ENCODE peak calls at places on chromosomes 5 and 9, in five cellular contexts. V is WTC11, A is H1, H is GM23338, I is GM12878. M is an unnamed sample.

GRCh38 chr5:106610041-106610440 is 1060.7 kb downstream of the EFNA5 start:
- DNase-seq in A (no peak), I (no peak), V (no peak), H (no peak), M (no peak)

GRCh38 chr5:108588323-108588722 is 159.4 kb upstream of the FER start:
- DNase-seq in H (no peak), I (no peak), V (no peak), A (no peak), M (no peak)

GRCh38 chr9:104078596-104078995 is 15.5 kb upstream of the SMC2 start:
- DNase-seq in I (no peak), A (no peak), V (no peak), H (no peak), M (no peak)

GRCh38 chr5:112420111-112420864 is 1.2 kb upstream of the EPB41L4A start:
- DNase-seq in A (peak; percentile 90), V (peak; percentile 90), I (peak; percentile 9), H (peak; percentile 89), M (peak; percentile 41)

GRCh38 chr5:86917117-86917579 is 299.4 kb downstream of the COX7C start:
- DNase-seq in A (peak; percentile 47), H (peak; percentile 81), V (peak; percentile 21), I (no peak), M (no peak)

GRCh38 chr5:154486427-154486866 is 8.4 kb upstream of the HAND1 start:
- DNase-seq in I (no peak), H (peak; percentile 62), V (peak; percentile 41), A (no peak), M (no peak)

GRCh38 chr9:35688558-35689350 is 971 bp downstream of the TPM2 start:
- DNase-seq in I (no peak), H (no peak), A (no peak), V (no peak), M (peak; percentile 39)

GRCh38 chr9:71326360-71326759 is 204.9 kb upstream of the TRPM3 start:
- DNase-seq in I (no peak), A (no peak), V (no peak), H (no peak), M (no peak)

GRCh38 chr5:2177244-2177643 is 294.5 kb upstream of the IRX4 start:
- DNase-seq in A (no peak), I (no peak), V (no peak), H (no peak), M (no peak)

DNA sequence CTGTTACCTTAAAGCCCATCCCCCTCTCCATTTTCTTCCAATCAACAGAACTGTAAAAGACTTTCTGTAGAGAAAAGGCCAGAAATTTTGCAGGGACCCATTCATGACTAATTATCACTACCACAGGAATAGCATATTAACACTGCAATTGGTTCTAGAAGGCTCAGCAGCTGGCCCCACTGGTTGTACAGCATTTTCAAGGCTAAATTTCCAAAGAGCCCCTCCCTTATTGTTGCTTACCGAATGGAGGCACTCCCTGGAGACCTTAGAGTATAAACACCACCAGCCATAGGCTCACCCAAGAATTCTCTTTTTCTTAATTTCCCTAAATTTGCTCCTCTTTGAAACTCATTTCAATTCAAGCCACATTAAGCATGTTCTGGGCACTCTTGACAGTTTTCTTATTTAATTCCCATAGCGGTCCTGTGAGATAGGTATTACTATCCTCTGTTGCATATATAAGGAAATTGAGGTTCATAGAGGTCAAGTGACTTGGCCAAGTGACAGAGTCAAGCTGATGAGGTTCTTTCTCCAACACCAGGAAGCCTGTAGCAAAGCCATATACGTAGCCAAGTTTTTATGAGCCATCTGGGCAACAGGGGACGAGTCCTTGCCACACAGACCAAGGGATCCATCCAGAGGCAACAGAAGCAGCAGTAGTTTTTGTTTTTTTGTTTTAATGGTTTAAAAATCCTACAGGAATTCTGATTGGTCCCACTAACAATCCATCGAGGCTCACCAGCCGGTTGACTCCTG is 83.9 kb upstream of the NR5A1 start:
- DNase-seq in V (no peak), A (no peak), H (no peak), I (no peak), M (no peak)
- TF ChIP-seq CREB1 in V (no peak), A (no peak), H (no peak), I (no peak), M (no peak)

GRCh38 chr5:99900302-99900811 is 634.8 kb upstream of the FAM174A start:
- DNase-seq in H (no peak), I (no peak), V (no peak), A (no peak), M (no peak)
- TF ChIP-seq CREB1 in H (no peak), I (no peak), V (no peak), A (no peak), M (no peak)

GRCh38 chr5:73176250-73176649 is 3.3 kb downstream of the TMEM174 start:
- DNase-seq in V (no peak), I (no peak), H (no peak), A (no peak), M (no peak)

GRCh38 chr5:73174100-73174815 is 1.3 kb downstream of the TMEM174 start:
- DNase-seq in I (no peak), H (no peak), A (no peak), V (no peak), M (no peak)

GRCh38 chr5:73172893-73173292 is at the start of gene TMEM174:
- DNase-seq in A (no peak), I (no peak), H (no peak), V (no peak), M (no peak)

GRCh38 chr5:73171495-73171894 is 1.5 kb upstream of the TMEM174 start:
- DNase-seq in V (no peak), I (no peak), H (no peak), A (no peak), M (no peak)

DNA sequence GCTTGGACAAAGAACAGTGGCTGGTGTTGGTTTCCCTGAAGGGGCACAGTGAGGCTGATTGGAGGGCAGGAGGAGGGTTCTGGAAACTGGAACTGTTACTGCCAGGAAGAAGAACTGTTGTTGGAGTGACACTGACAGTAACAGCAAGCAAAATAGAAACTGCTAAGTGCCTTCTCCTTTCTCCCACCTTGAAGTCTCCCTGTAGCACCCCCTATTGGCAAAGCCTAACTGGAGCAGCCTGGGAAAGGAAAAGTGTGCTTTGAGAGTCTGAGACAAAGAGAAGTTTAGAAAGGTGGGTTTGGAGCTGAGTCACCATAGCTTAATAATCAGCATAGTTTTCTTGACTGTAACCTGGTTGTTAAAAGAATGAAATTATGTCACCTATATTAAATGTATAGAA is 2.5 kb upstream of the TMEM174 start:
- DNase-seq in V (peak; percentile 64), I (no peak), H (peak; percentile 89), A (peak; percentile 72), M (peak; percentile 19)
- TF ChIP-seq CREB1 in V (no peak), I (no peak), H (no peak), A (no peak), M (no peak)

GRCh38 chr5:128539038-128539429 is 989 bp upstream of the FBN2 start:
- DNase-seq in H (no peak), I (no peak), A (no peak), V (no peak), M (no peak)

GRCh38 chr5:128537999-128538248 is at the start of gene FBN2:
- DNase-seq in V (no peak), I (no peak), H (no peak), A (no peak), M (no peak)

GRCh38 chr5:128537306-128537998 is 593 bp downstream of the FBN2 start:
- DNase-seq in A (peak; percentile 75), I (no peak), H (peak; percentile 60), V (peak; percentile 50), M (no peak)

GRCh38 chr5:128536861-128537305 is 1.2 kb downstream of the FBN2 start:
- DNase-seq in V (peak; percentile 46), A (peak; percentile 48), I (no peak), H (peak; percentile 55), M (no peak)

DNA sequence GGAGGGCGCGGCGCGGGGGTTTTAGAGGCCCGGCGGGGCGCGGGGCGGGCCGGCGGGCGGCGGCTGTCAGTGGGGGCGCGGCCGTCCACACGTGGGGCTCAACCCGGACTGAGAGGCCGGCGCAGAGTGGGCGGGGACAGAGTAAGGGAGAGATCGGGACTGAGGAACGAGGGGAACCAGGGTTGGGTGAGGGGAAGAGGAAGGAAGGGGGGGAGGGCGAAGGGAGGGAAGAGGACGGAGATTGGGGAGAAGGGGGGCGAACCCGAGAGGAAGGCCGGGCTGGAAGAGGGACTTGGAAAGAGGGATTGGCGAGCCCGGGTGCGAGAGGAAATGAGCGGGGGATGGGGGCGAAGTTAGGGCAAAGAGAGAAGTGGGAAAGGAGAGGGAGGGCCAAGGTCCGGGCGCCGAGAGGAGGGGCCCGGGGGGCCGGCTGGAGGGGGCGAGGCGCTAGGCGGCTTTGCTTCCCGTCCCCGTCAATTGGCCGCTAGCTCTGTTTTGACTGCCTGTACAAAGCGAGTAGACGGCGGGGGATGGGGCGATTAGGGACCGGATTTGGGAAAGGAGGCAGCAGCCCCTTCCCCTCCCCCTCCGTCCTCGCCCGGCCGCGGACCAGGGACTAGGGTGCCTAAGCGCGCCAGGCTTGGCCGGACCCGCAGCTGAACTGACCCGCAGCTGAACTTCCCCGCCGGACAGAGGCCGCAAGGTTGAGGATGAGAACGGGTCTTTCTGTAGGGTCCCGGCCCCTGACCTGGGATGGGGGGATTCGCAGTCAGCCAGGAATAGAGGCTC is 398 bp upstream of the FBN2 start:
- DNase-seq in I (no peak), A (peak; percentile 84), V (peak; percentile 84), H (peak; percentile 88), M (no peak)
- TF ChIP-seq CREB1 in I (no peak), A (no peak), V (no peak), H (no peak), M (no peak)

DNA sequence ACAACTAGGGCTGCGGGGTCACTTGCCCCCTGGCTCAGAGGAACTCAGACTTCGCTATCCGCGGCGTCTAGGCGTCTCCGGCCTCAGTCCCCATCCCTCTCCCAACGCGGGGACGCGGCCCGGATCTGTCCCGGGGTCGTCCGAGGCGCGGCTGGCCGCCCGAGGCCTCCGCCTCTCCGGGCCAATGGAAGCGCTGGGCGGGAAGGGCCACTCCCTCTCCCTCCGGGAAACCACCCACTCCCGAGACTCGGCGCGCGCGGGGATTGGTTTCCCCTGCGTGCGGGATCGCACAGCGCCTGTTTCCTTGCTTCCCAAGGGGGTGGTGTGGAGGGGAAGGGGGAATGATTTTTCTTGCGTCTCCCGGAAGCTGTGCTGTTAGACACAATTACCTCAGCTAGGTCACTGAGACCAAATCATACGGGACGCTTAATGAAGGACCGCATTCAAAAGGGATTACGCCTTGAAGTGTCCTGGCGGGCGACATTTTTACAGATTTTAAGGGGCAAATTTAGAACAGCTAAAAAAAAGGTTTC is 38.4 kb downstream of the NR2F1 start:
- DNase-seq in A (peak; percentile 87), H (peak; percentile 60), V (peak; percentile 62), I (no peak), M (peak; percentile 20)
- TF ChIP-seq CREB1 in A (no peak), H (no peak), V (no peak), I (no peak), M (no peak)

GRCh38 chr9:129307227-129307970 is 129.3 kb upstream of the IER5L start:
- DNase-seq in H (no peak), I (no peak), V (no peak), A (no peak), M (peak; percentile 30)

GRCh38 chr9:129310666-129311350 is 132.7 kb upstream of the IER5L start:
- DNase-seq in V (no peak), A (no peak), H (no peak), I (no peak), M (no peak)

GRCh38 chr9:129306318-129306973 is 128.4 kb upstream of the IER5L start:
- DNase-seq in V (no peak), I (no peak), H (no peak), A (no peak), M (no peak)

GRCh38 chr9:129309906-129310305 is 131.8 kb upstream of the IER5L start:
- DNase-seq in H (no peak), A (no peak), I (no peak), V (no peak), M (no peak)

GRCh38 chr9:129309041-129309430 is 131.0 kb upstream of the IER5L start:
- DNase-seq in V (no peak), I (no peak), H (no peak), A (no peak), M (no peak)
- TF ChIP-seq CREB1 in V (no peak), I (no peak), H (no peak), A (no peak), M (no peak)

GRCh38 chr5:64384761-64385160 is 121.1 kb upstream of the RGS7BP start:
- DNase-seq in I (no peak), H (peak; percentile 50), V (peak; percentile 24), A (peak; percentile 47), M (peak; percentile 12)
- TF ChIP-seq CREB1 in I (no peak), H (no peak), V (no peak), A (no peak), M (no peak)